ENCODE peak calls at places on chromosomes 13 and 19, in five cellular contexts. J is GM23338, G is H7, Y is PC-9, K is astrocyte. N is an unnamed sample.
A peak's percentile ranks its signal among the peaks of the same experiment; 100 is the strongest.

GRCh38 chr19:15640294-15640903 is at the start of gene CYP4F3:
- DNase-seq in J (no peak), Y (peak; percentile 98), K (no peak), G (no peak), N (no peak)

GRCh38 chr19:34336781-34337271 is 28.2 kb upstream of the GPI start:
- DNase-seq in J (peak; percentile 76), Y (no peak), G (peak; percentile 55), K (no peak), N (no peak)

GRCh38 chr13:20921572-20921971 is 19.0 kb upstream of the XPO4 start:
- DNase-seq in K (no peak), Y (no peak), G (no peak), J (no peak), N (no peak)

GRCh38 chr19:53076984-53077383 is 26.2 kb downstream of the ZNF160 start:
- DNase-seq in K (peak; percentile 12), J (peak; percentile 97), Y (no peak), G (peak; percentile 86), N (peak; percentile 95)

GRCh38 chr19:7326105-7326877 is 22.4 kb upstream of the ARHGEF18 start:
- DNase-seq in J (peak; percentile 93), Y (no peak), K (no peak), G (peak; percentile 77), N (peak; percentile 93)

GRCh38 chr13:53010374-53011105 is 18.1 kb upstream of the OLFM4 start:
- DNase-seq in Y (peak; percentile 65), J (no peak), K (no peak), G (no peak), N (no peak)

GRCh38 chr13:40665061-40665753 is 1.2 kb downstream of the FOXO1 start:
- DNase-seq in Y (no peak), J (peak; percentile 47), K (peak; percentile 22), G (peak; percentile 83), N (peak; percentile 77)

GRCh38 chr19:58387338-58388174 is 487 bp downstream of the RPS5 start:
- DNase-seq in G (no peak), J (no peak), Y (no peak), K (no peak), N (peak; percentile 58)

GRCh38 chr19:11446652-11447301 is 11.3 kb downstream of the PRKCSH start:
- DNase-seq in J (peak; percentile 79), Y (no peak), K (no peak), G (peak; percentile 99), N (peak; percentile 91)

GRCh38 chr19:58514564-58515020 is 2.8 kb upstream of the SLC27A5 start:
- DNase-seq in G (no peak), Y (no peak), J (no peak), K (no peak), N (no peak)

GRCh38 chr13:95704510-95704909 is 27.6 kb downstream of the DNAJC3 start:
- DNase-seq in J (peak; percentile 57), G (peak; percentile 29), K (no peak), Y (no peak), N (no peak)

GRCh38 chr19:926595-927043 is 784 bp downstream of the ARID3A start:
- DNase-seq in J (peak; percentile 69), Y (no peak), K (no peak), G (peak; percentile 87), N (peak; percentile 73)

GRCh38 chr13:28415994-28416411 is 78.9 kb downstream of the FLT1 start:
- DNase-seq in Y (no peak), J (no peak), G (no peak), K (no peak), N (no peak)

GRCh38 chr19:17874423-17875135 is 2.8 kb downstream of the SLC5A5 start:
- DNase-seq in J (no peak), G (no peak), K (no peak), Y (no peak), N (no peak)

GRCh38 chr13:67996101-67996500 is 766.0 kb upstream of the PCDH9 start:
- DNase-seq in J (no peak), Y (no peak), K (no peak), G (no peak), N (no peak)

GRCh38 chr13:32056316-32056715 is 24.7 kb downstream of the FRY start:
- DNase-seq in Y (no peak), J (no peak), K (no peak), G (no peak), N (no peak)

GRCh38 chr13:109479991-109480696 is 306.2 kb downstream of the IRS2 start:
- DNase-seq in K (peak; percentile 30), G (no peak), J (no peak), Y (peak; percentile 59), N (no peak)

GRCh38 chr19:416416-416815 is 7.5 kb upstream of the C2CD4C start:
- DNase-seq in G (no peak), J (no peak), Y (no peak), K (no peak), N (no peak)

GRCh38 chr19:31991984-31992655 is 353.3 kb upstream of the ZNF507 start:
- DNase-seq in K (no peak), G (no peak), Y (no peak), J (no peak), N (no peak)

GRCh38 chr13:20566424-20566916 is 487 bp upstream of the IFT88 start:
- DNase-seq in K (peak; percentile 76), G (no peak), J (peak; percentile 77), Y (peak; percentile 77), N (no peak)

GRCh38 chr13:93146584-93147292 is 79.9 kb upstream of the GPC6 start:
- DNase-seq in G (no peak), J (no peak), Y (no peak), K (peak; percentile 96), N (no peak)

GRCh38 chr13:49869514-49869913 is 66.6 kb downstream of the SPRYD7 start:
- DNase-seq in G (peak; percentile 76), Y (no peak), J (peak; percentile 73), K (no peak), N (peak; percentile 83)

GRCh38 chr13:113881614-113882265 is 17.9 kb upstream of the GAS6 start:
- DNase-seq in J (no peak), Y (no peak), G (no peak), K (peak; percentile 46), N (peak; percentile 23)

GRCh38 chr19:7478173-7478842 is 10.5 kb downstream of the PEX11G start:
- DNase-seq in J (no peak), G (peak; percentile 63), Y (no peak), K (no peak), N (no peak)

GRCh38 chr13:19601749-19602725 is 31.4 kb upstream of the MPHOSPH8 start:
- DNase-seq in G (peak; percentile 90), K (peak; percentile 31), Y (peak; percentile 46), J (peak; percentile 82), N (peak; percentile 89)

GRCh38 chr13:79481685-79482052 is 714 bp downstream of the NDFIP2 start:
- DNase-seq in K (no peak), J (no peak), G (no peak), Y (peak; percentile 38), N (no peak)

GRCh38 chr19:588093-588742 is 1.5 kb upstream of the HCN2 start:
- DNase-seq in G (peak; percentile 95), K (no peak), Y (peak; percentile 75), J (peak; percentile 92), N (peak; percentile 96)

GRCh38 chr13:114053026-114053425 is 79.2 kb upstream of the C13orf46 start:
- DNase-seq in J (no peak), G (no peak), K (peak; percentile 74), Y (no peak), N (no peak)

GRCh38 chr13:92143766-92144165 is 745.3 kb downstream of the GPC5 start:
- DNase-seq in G (no peak), Y (no peak), K (no peak), J (no peak), N (no peak)

GRCh38 chr19:5903054-5903501 is 512 bp downstream of the NDUFA11 start:
- DNase-seq in J (peak; percentile 46), K (peak; percentile 46), G (no peak), Y (no peak), N (no peak)

GRCh38 chr19:5903502-5904301 is at the start of gene NDUFA11:
- DNase-seq in G (peak; percentile 98), K (no peak), J (peak; percentile 97), Y (no peak), N (peak; percentile 99)

GRCh38 chr19:5904302-5905071 is at the start of gene VMAC:
- DNase-seq in K (peak; percentile 100), G (peak; percentile 100), Y (peak; percentile 99), J (peak; percentile 100), N (peak; percentile 100)

GRCh38 chr19:5907216-5907615 is 2.5 kb downstream of the VMAC start:
- DNase-seq in K (no peak), J (no peak), G (no peak), Y (no peak), N (no peak)

GRCh38 chr19:5905072-5905778 is 553 bp downstream of the VMAC start:
- DNase-seq in G (no peak), K (no peak), J (no peak), Y (no peak), N (no peak)
- H3K4me3 ChIP-seq in G (peak overlapping the region; percentile 64), K (peak overlapping the region; percentile 72), J (peak overlapping the region; percentile 76), Y (peak overlapping the region; percentile 88), N (peak overlapping the region; percentile 83)

GRCh38 chr19:55080915-55081772 is 5.5 kb downstream of the EPS8L1 start:
- DNase-seq in K (peak; percentile 12), Y (no peak), G (peak; percentile 98), J (peak; percentile 92), N (peak; percentile 100)
- H3K27me3 ChIP-seq in K (peaks cover 60% of the 10 kb centered on the region), Y (no peaks in the 10 kb centered on the region), G (peaks cover 55% of the 10 kb centered on the region), J (peaks cover 39% of the 10 kb centered on the region), N (peaks cover 60% of the 10 kb centered on the region)

GRCh38 chr13:76882431-76882830 is 3.8 kb downstream of the KCTD12 start:
- DNase-seq in G (no peak), K (peak; percentile 23), J (no peak), Y (no peak), N (no peak)
- H3K4me3 ChIP-seq in G (no peak overlapping the region), K (no peak overlapping the region), J (no peak overlapping the region), Y (no peak overlapping the region), N (no peak overlapping the region)

GRCh38 chr13:99072356-99072755 is 94.5 kb upstream of the DOCK9 start:
- DNase-seq in K (no peak), J (no peak), G (no peak), Y (no peak), N (no peak)
- H3K27me3 ChIP-seq in K (no peaks in the 10 kb centered on the region), J (no peaks in the 10 kb centered on the region), G (no peaks in the 10 kb centered on the region), Y (no peaks in the 10 kb centered on the region), N (peaks cover 2% of the 10 kb centered on the region)

N was measured in endodermal cell.